ENCODE peak calls at places on chromosomes 6 and 20, in five cellular contexts. Q is effector memory CD4-positive, alpha-beta T cell; I is OCI-LY7; L is activated T-helper 1 cell treated with anti-CD3 and anti-CD28 coated beads, Interleukin-12 subunit alpha, Interleukin-12 subunit beta, Interleukin-2, Interleukin-4 antibody, amounts not matched to agents 30 ng/mL and 10 ng/mL and 1 ng/mL, durations not matched to agents 14 hours and 24 hours and 36 hours; H is stimulated activated CD4-positive, alpha-beta T cell treated with anti-CD3 and anti-CD28 coated beads, TNF-alpha, amount 100 ng/mL, for 1 hour. A is an unnamed sample.

GRCh38 chr20:64241061-64241460 is 14.5 kb upstream of the PCMTD2 start:
- DNase-seq in Q (no peak), I (no peak), L (no peak), H (no peak), A (no peak)

GRCh38 chr6:142946924-142947701 is 2.1 kb upstream of the HIVEP2 start:
- DNase-seq in Q (peak; percentile 81), I (peak; percentile 75), L (peak; percentile 61), H (peak; percentile 61), A (peak; percentile 84)

GRCh38 chr6:7723554-7723953 is 2.3 kb upstream of the BMP6 start:
- DNase-seq in Q (no peak), I (no peak), L (no peak), H (no peak), A (no peak)

GRCh38 chr6:23180504-23181293 is 611.3 kb downstream of the HDGFL1 start:
- DNase-seq in Q (no peak), I (no peak), L (no peak), H (no peak), A (peak; percentile 56)

GRCh38 chr6:149093643-149094042 is 223.9 kb upstream of the TAB2 start:
- DNase-seq in Q (no peak), I (no peak), L (no peak), H (no peak), A (no peak)

GRCh38 chr6:25290306-25291060 is 11.3 kb downstream of the CARMIL1 start:
- DNase-seq in Q (no peak), I (no peak), L (no peak), H (no peak), A (no peak)

GRCh38 chr6:88143768-88144167 is 22.4 kb downstream of the CNR1 start:
- DNase-seq in Q (no peak), I (no peak), L (no peak), H (no peak), A (no peak)

GRCh38 chr6:161407115-161407514 is 133.3 kb upstream of the AGPAT4 start:
- DNase-seq in Q (no peak), I (no peak), L (no peak), H (no peak), A (no peak)

GRCh38 chr6:89140347-89141159 is 5.3 kb upstream of the PM20D2 start:
- DNase-seq in Q (no peak), I (no peak), L (no peak), H (no peak), A (no peak)

GRCh38 chr6:157272866-157273755 is 50.2 kb downstream of the TMEM242 start:
- DNase-seq in Q (peak; percentile 9), I (peak; percentile 81), L (no peak), H (no peak), A (no peak)

GRCh38 chr20:8082999-8083398 is 49.1 kb upstream of the PLCB1 start:
- DNase-seq in Q (no peak), I (no peak), L (no peak), H (no peak), A (no peak)

GRCh38 chr6:11066505-11067347 is 22.6 kb upstream of the ELOVL2 start:
- DNase-seq in Q (no peak), I (no peak), L (no peak), H (no peak), A (no peak)

GRCh38 chr6:40348591-40348990 is 238.6 kb downstream of the LRFN2 start:
- DNase-seq in Q (no peak), I (no peak), L (no peak), H (no peak), A (no peak)

GRCh38 chr20:14538433-14538832 is 201.0 kb upstream of the FLRT3 start:
- DNase-seq in Q (no peak), I (no peak), L (no peak), H (no peak), A (no peak)

GRCh38 chr6:155274533-155274932 is 10.7 kb downstream of the CLDN20 start:
- DNase-seq in Q (no peak), I (no peak), L (no peak), H (no peak), A (no peak)

GRCh38 chr20:56373942-56374341 is 15.2 kb downstream of the FAM210B start:
- DNase-seq in Q (no peak), I (no peak), L (no peak), H (no peak), A (no peak)

GRCh38 chr6:108944707-108945685 is 96.8 kb downstream of the ARMC2 start:
- DNase-seq in Q (no peak), I (no peak), L (no peak), H (no peak), A (no peak)

GRCh38 chr20:38581013-38581412 is at the start of gene ADIG:
- DNase-seq in Q (no peak), I (no peak), L (no peak), H (no peak), A (no peak)

GRCh38 chr20:53736122-53736756 is 142.6 kb upstream of the ZNF217 start:
- DNase-seq in Q (no peak), I (no peak), L (no peak), H (no peak), A (no peak)

GRCh38 chr6:160659562-160659961 is 4.5 kb downstream of the LPA start:
- DNase-seq in Q (no peak), I (no peak), L (no peak), H (no peak), A (no peak)

GRCh38 chr6:3900744-3901351 is 51.7 kb downstream of the FAM50B start:
- DNase-seq in Q (no peak), I (no peak), L (no peak), H (no peak), A (no peak)

GRCh38 chr6:143698759-143699750 is 21.3 kb downstream of the PHACTR2 start:
- DNase-seq in Q (no peak), I (no peak), L (no peak), H (no peak), A (no peak)

A was measured in hypothalamus.